ENCODE peak calls at places on chromosome 5, in six cellular contexts. One of them, this sample, is unnamed.

GRCh38 chr5:179355976-179356968 is 11.0 kb upstream of the ADAMTS2 start:
- DNase-seq in endothelial cell of umbilical vein: no peak
- DNase-seq in thyroid gland: no peak
- DNase-seq in heart left ventricle: no peak
- DNase-seq in suprapubic skin: peak; percentile 54
- DNase-seq in IMR-90: peak; percentile 59
- DNase-seq in this sample: no peak

GRCh38 chr5:64854855-64855254 is 86.1 kb downstream of the CWC27 start:
- DNase-seq in thyroid gland: no peak
- DNase-seq in heart left ventricle: no peak
- DNase-seq in suprapubic skin: no peak
- DNase-seq in IMR-90: peak; percentile 70
- DNase-seq in endothelial cell of umbilical vein: no peak
- DNase-seq in this sample: no peak

GRCh38 chr5:158200624-158201023 is 341.7 kb upstream of the CLINT1 start:
- DNase-seq in heart left ventricle: no peak
- DNase-seq in IMR-90: no peak
- DNase-seq in thyroid gland: no peak
- DNase-seq in suprapubic skin: no peak
- DNase-seq in endothelial cell of umbilical vein: no peak
- DNase-seq in this sample: no peak

GRCh38 chr5:90518666-90519065 is 10.7 kb downstream of the LYSMD3 start:
- DNase-seq in thyroid gland: no peak
- DNase-seq in suprapubic skin: no peak
- DNase-seq in IMR-90: peak; percentile 15
- DNase-seq in heart left ventricle: no peak
- DNase-seq in endothelial cell of umbilical vein: peak; percentile 39
- DNase-seq in this sample: no peak

GRCh38 chr5:149675467-149676201 is 54.5 kb upstream of the PPARGC1B start:
- DNase-seq in heart left ventricle: no peak
- DNase-seq in endothelial cell of umbilical vein: peak; percentile 47
- DNase-seq in IMR-90: no peak
- DNase-seq in suprapubic skin: no peak
- DNase-seq in thyroid gland: no peak
- DNase-seq in this sample: no peak

GRCh38 chr5:163489055-163489744 is 16.2 kb upstream of the MAT2B start:
- DNase-seq in thyroid gland: no peak
- DNase-seq in IMR-90: peak; percentile 21
- DNase-seq in heart left ventricle: no peak
- DNase-seq in endothelial cell of umbilical vein: no peak
- DNase-seq in suprapubic skin: no peak
- DNase-seq in this sample: no peak

GRCh38 chr5:96997265-96997859 is 61.5 kb downstream of the LNPEP start:
- DNase-seq in suprapubic skin: no peak
- DNase-seq in IMR-90: peak; percentile 63
- DNase-seq in endothelial cell of umbilical vein: peak; percentile 66
- DNase-seq in heart left ventricle: no peak
- DNase-seq in thyroid gland: peak; percentile 44
- DNase-seq in this sample: no peak

GRCh38 chr5:134906811-134907210 is 1.9 kb downstream of the PCBD2 start:
- DNase-seq in suprapubic skin: no peak
- DNase-seq in endothelial cell of umbilical vein: no peak
- DNase-seq in IMR-90: no peak
- DNase-seq in heart left ventricle: no peak
- DNase-seq in thyroid gland: no peak
- DNase-seq in this sample: no peak

GRCh38 chr5:128538249-128539037 is 398 bp upstream of the FBN2 start:
- DNase-seq in IMR-90: peak; percentile 80
- DNase-seq in suprapubic skin: no peak
- DNase-seq in heart left ventricle: peak; percentile 83
- DNase-seq in endothelial cell of umbilical vein: peak; percentile 85
- DNase-seq in thyroid gland: peak; percentile 30
- DNase-seq in this sample: no peak

GRCh38 chr5:10591946-10592345 is 28.1 kb downstream of the ANKRD33B start:
- DNase-seq in heart left ventricle: no peak
- DNase-seq in thyroid gland: no peak
- DNase-seq in IMR-90: no peak
- DNase-seq in suprapubic skin: no peak
- DNase-seq in endothelial cell of umbilical vein: peak; percentile 39
- DNase-seq in this sample: no peak

GRCh38 chr5:84379749-84380148 is 4.9 kb downstream of the EDIL3 start:
- DNase-seq in endothelial cell of umbilical vein: peak; percentile 28
- DNase-seq in IMR-90: peak; percentile 56
- DNase-seq in thyroid gland: no peak
- DNase-seq in suprapubic skin: no peak
- DNase-seq in heart left ventricle: no peak
- DNase-seq in this sample: no peak

GRCh38 chr5:120852222-120852860 is 388.2 kb downstream of the PRR16 start:
- DNase-seq in thyroid gland: no peak
- DNase-seq in IMR-90: no peak
- DNase-seq in endothelial cell of umbilical vein: no peak
- DNase-seq in heart left ventricle: no peak
- DNase-seq in suprapubic skin: no peak
- DNase-seq in this sample: no peak

GRCh38 chr5:30831123-30831522 is 362.4 kb upstream of the CDH6 start:
- DNase-seq in suprapubic skin: no peak
- DNase-seq in endothelial cell of umbilical vein: no peak
- DNase-seq in heart left ventricle: no peak
- DNase-seq in IMR-90: no peak
- DNase-seq in thyroid gland: no peak
- DNase-seq in this sample: no peak
- H3K4me1 ChIP-seq in suprapubic skin: no peaks in the 10 kb centered on the region
- H3K4me1 ChIP-seq in endothelial cell of umbilical vein: no peaks in the 10 kb centered on the region
- H3K4me1 ChIP-seq in heart left ventricle: no peaks in the 10 kb centered on the region
- H3K4me1 ChIP-seq in IMR-90: no peaks in the 10 kb centered on the region
- H3K4me1 ChIP-seq in thyroid gland: no peaks in the 10 kb centered on the region
- H3K4me1 ChIP-seq in this sample: no peaks in the 10 kb centered on the region

DNA sequence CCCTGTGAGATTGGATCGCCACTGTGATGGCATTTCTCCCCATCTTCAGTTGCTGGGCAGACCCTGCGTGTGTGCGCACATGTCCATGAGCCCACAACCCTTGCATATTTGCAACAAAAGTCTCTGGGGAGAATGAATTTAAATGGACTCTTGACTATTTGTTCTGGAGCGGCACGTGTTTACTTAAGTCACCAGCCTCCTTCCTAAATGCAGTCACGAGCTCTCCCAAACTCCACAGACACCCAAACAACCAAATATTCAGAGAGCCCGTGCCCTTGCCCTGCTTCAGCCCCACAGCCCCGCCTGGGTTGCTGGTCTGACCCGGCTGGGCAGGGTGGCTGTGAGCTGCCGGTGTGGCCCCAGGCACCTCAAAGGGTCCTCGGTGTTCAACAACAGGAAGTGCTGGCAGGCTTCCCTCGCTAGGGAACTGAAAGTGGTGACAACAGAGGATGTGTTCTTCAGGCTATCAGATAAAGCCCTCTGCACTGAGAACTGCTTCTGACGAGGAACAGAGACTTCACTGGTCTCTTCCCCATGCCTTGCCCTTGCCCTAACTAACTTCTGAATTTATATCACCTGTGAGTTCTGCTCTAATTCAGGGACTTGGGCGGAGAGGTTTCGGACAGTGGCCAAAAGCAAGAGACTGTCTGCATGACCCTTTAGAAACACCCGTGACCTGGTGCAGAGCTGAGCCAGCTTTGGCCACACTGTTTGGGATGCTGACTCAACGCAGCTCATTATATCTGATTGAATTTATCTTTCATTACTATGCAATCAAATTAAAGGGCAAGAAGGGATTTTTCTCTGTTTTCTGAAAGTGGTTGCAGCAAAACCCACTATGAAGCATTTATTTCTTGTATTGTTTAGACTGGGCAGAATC is 19.2 kb upstream of the CD180 start:
- DNase-seq in suprapubic skin: peak; percentile 86
- DNase-seq in thyroid gland: peak; percentile 84
- DNase-seq in heart left ventricle: peak; percentile 87
- DNase-seq in IMR-90: peak; percentile 13
- DNase-seq in endothelial cell of umbilical vein: peak; percentile 88
- DNase-seq in this sample: peak; percentile 55
- TF ChIP-seq POLR2A in suprapubic skin: no peak
- TF ChIP-seq POLR2A in thyroid gland: peak; percentile 3
- TF ChIP-seq POLR2A in heart left ventricle: no peak
- TF ChIP-seq POLR2A in IMR-90: no peak
- TF ChIP-seq POLR2A in endothelial cell of umbilical vein: no peak
- TF ChIP-seq POLR2A in this sample: peak; percentile 63

GRCh38 chr5:67030289-67031069 is 166.1 kb downstream of the CD180 start:
- DNase-seq in IMR-90: peak; percentile 27
- DNase-seq in suprapubic skin: no peak
- DNase-seq in thyroid gland: no peak
- DNase-seq in heart left ventricle: no peak
- DNase-seq in endothelial cell of umbilical vein: peak; percentile 53
- DNase-seq in this sample: no peak

GRCh38 chr5:67032921-67033664 is 163.5 kb downstream of the CD180 start:
- DNase-seq in IMR-90: peak; percentile 73
- DNase-seq in suprapubic skin: no peak
- DNase-seq in heart left ventricle: no peak
- DNase-seq in thyroid gland: no peak
- DNase-seq in endothelial cell of umbilical vein: no peak
- DNase-seq in this sample: no peak

GRCh38 chr5:67029481-67029880 is 167.1 kb downstream of the CD180 start:
- DNase-seq in thyroid gland: no peak
- DNase-seq in heart left ventricle: no peak
- DNase-seq in IMR-90: no peak
- DNase-seq in suprapubic skin: no peak
- DNase-seq in endothelial cell of umbilical vein: no peak
- DNase-seq in this sample: no peak

GRCh38 chr5:67033893-67034605 is 162.6 kb downstream of the CD180 start:
- DNase-seq in heart left ventricle: no peak
- DNase-seq in IMR-90: no peak
- DNase-seq in suprapubic skin: no peak
- DNase-seq in endothelial cell of umbilical vein: no peak
- DNase-seq in thyroid gland: no peak
- DNase-seq in this sample: no peak

GRCh38 chr5:67031689-67032088 is 164.9 kb downstream of the CD180 start:
- DNase-seq in heart left ventricle: no peak
- DNase-seq in endothelial cell of umbilical vein: no peak
- DNase-seq in IMR-90: no peak
- DNase-seq in thyroid gland: no peak
- DNase-seq in suprapubic skin: no peak
- DNase-seq in this sample: no peak
- H3K27ac ChIP-seq in heart left ventricle: no peak overlapping the region
- H3K27ac ChIP-seq in endothelial cell of umbilical vein: no peak overlapping the region
- H3K27ac ChIP-seq in IMR-90: no peak overlapping the region
- H3K27ac ChIP-seq in thyroid gland: no peak overlapping the region
- H3K27ac ChIP-seq in suprapubic skin: no peak overlapping the region
- H3K27ac ChIP-seq in this sample: peak overlapping the region; percentile 47

GRCh38 chr5:73638344-73639095 is 12.5 kb downstream of the ARHGEF28 start:
- DNase-seq in endothelial cell of umbilical vein: peak; percentile 95
- DNase-seq in thyroid gland: no peak
- DNase-seq in heart left ventricle: no peak
- DNase-seq in IMR-90: peak; percentile 78
- DNase-seq in suprapubic skin: no peak
- DNase-seq in this sample: no peak

GRCh38 chr5:73642296-73642695 is 16.3 kb downstream of the ARHGEF28 start:
- DNase-seq in IMR-90: no peak
- DNase-seq in thyroid gland: no peak
- DNase-seq in heart left ventricle: no peak
- DNase-seq in endothelial cell of umbilical vein: peak; percentile 62
- DNase-seq in suprapubic skin: no peak
- DNase-seq in this sample: no peak

GRCh38 chr5:73637565-73637964 is 11.6 kb downstream of the ARHGEF28 start:
- DNase-seq in suprapubic skin: no peak
- DNase-seq in IMR-90: no peak
- DNase-seq in heart left ventricle: no peak
- DNase-seq in endothelial cell of umbilical vein: peak; percentile 63
- DNase-seq in thyroid gland: no peak
- DNase-seq in this sample: no peak

GRCh38 chr5:73641811-73642210 is 15.8 kb downstream of the ARHGEF28 start:
- DNase-seq in suprapubic skin: no peak
- DNase-seq in thyroid gland: no peak
- DNase-seq in IMR-90: no peak
- DNase-seq in endothelial cell of umbilical vein: no peak
- DNase-seq in heart left ventricle: no peak
- DNase-seq in this sample: no peak

GRCh38 chr5:73640861-73641320 is 14.9 kb downstream of the ARHGEF28 start:
- DNase-seq in IMR-90: peak; percentile 33
- DNase-seq in endothelial cell of umbilical vein: peak; percentile 79
- DNase-seq in suprapubic skin: no peak
- DNase-seq in heart left ventricle: no peak
- DNase-seq in thyroid gland: no peak
- DNase-seq in this sample: no peak
- H3K4me1 ChIP-seq in IMR-90: peaks cover 11% of the 10 kb centered on the region
- H3K4me1 ChIP-seq in endothelial cell of umbilical vein: peaks cover 79% of the 10 kb centered on the region
- H3K4me1 ChIP-seq in suprapubic skin: peaks cover 5% of the 10 kb centered on the region
- H3K4me1 ChIP-seq in heart left ventricle: no peaks in the 10 kb centered on the region
- H3K4me1 ChIP-seq in thyroid gland: peaks cover 40% of the 10 kb centered on the region
- H3K4me1 ChIP-seq in this sample: peaks cover 37% of the 10 kb centered on the region

GRCh38 chr5:143207563-143208364 is 195.7 kb downstream of the NR3C1 start:
- DNase-seq in heart left ventricle: no peak
- DNase-seq in endothelial cell of umbilical vein: peak; percentile 61
- DNase-seq in suprapubic skin: no peak
- DNase-seq in IMR-90: peak; percentile 15
- DNase-seq in thyroid gland: no peak
- DNase-seq in this sample: no peak
- TF ChIP-seq POLR2A in heart left ventricle: no peak
- TF ChIP-seq POLR2A in endothelial cell of umbilical vein: no peak
- TF ChIP-seq POLR2A in suprapubic skin: no peak
- TF ChIP-seq POLR2A in IMR-90: no peak
- TF ChIP-seq POLR2A in thyroid gland: no peak
- TF ChIP-seq POLR2A in this sample: no peak

GRCh38 chr5:57988808-57989207 is 471.1 kb downstream of the PLK2 start:
- DNase-seq in heart left ventricle: no peak
- DNase-seq in thyroid gland: no peak
- DNase-seq in endothelial cell of umbilical vein: no peak
- DNase-seq in IMR-90: no peak
- DNase-seq in suprapubic skin: no peak
- DNase-seq in this sample: no peak
- H3K27ac ChIP-seq in heart left ventricle: no peak overlapping the region
- H3K27ac ChIP-seq in thyroid gland: no peak overlapping the region
- H3K27ac ChIP-seq in endothelial cell of umbilical vein: no peak overlapping the region
- H3K27ac ChIP-seq in IMR-90: no peak overlapping the region
- H3K27ac ChIP-seq in suprapubic skin: no peak overlapping the region
- H3K27ac ChIP-seq in this sample: no peak overlapping the region

GRCh38 chr5:154782326-154782725 is 27.1 kb downstream of the LARP1 start:
- DNase-seq in heart left ventricle: no peak
- DNase-seq in thyroid gland: no peak
- DNase-seq in IMR-90: no peak
- DNase-seq in endothelial cell of umbilical vein: no peak
- DNase-seq in suprapubic skin: no peak
- DNase-seq in this sample: no peak
- H3K4me1 ChIP-seq in heart left ventricle: peaks cover 36% of the 10 kb centered on the region
- H3K4me1 ChIP-seq in thyroid gland: peaks cover 60% of the 10 kb centered on the region
- H3K4me1 ChIP-seq in IMR-90: peaks cover 24% of the 10 kb centered on the region
- H3K4me1 ChIP-seq in endothelial cell of umbilical vein: no peaks in the 10 kb centered on the region
- H3K4me1 ChIP-seq in suprapubic skin: peaks cover 64% of the 10 kb centered on the region
- H3K4me1 ChIP-seq in this sample: peaks cover 42% of the 10 kb centered on the region

GRCh38 chr5:86617756-86618577 is at the start of gene COX7C:
- DNase-seq in IMR-90: peak; percentile 95
- DNase-seq in suprapubic skin: peak; percentile 94
- DNase-seq in thyroid gland: peak; percentile 93
- DNase-seq in endothelial cell of umbilical vein: peak; percentile 97
- DNase-seq in heart left ventricle: peak; percentile 94
- DNase-seq in this sample: peak; percentile 61
- TF ChIP-seq POLR2A in IMR-90: peak; percentile 71
- TF ChIP-seq POLR2A in suprapubic skin: peak; percentile 84
- TF ChIP-seq POLR2A in thyroid gland: peak; percentile 49
- TF ChIP-seq POLR2A in endothelial cell of umbilical vein: peak; percentile 71
- TF ChIP-seq POLR2A in heart left ventricle: peak; percentile 19
- TF ChIP-seq POLR2A in this sample: no peak

This sample was measured in esophagus squamous epithelium.